ENCODE peak calls at places on chromosomes 13 and 19, in four cellular contexts. L, N, S and Z are unnamed samples.

GRCh38 chr19:50551034-50551712 is 17.1 kb downstream of the LRRC4B start:
- DNase-seq in L (no peak), N (no peak), S (no peak), Z (no peak)

GRCh38 chr19:13208131-13208963 is 58.1 kb downstream of the IER2 start:
- DNase-seq in L (no peak), N (peak), S (no peak), Z (peak)

GRCh38 chr19:39704181-39705044 is at the start of gene LGALS14:
- DNase-seq in L (no peak), N (no peak), S (no peak), Z (no peak)

GRCh38 chr19:49910179-49910578 is 13.5 kb upstream of the IL4I1 start:
- DNase-seq in L (no peak), N (no peak), S (no peak), Z (no peak)

GRCh38 chr13:44120814-44121505 is 241.3 kb downstream of the LACC1 start:
- DNase-seq in L (no peak), N (no peak), S (no peak), Z (no peak)

GRCh38 chr19:33524024-33524664 is 2.6 kb upstream of the PEPD start:
- DNase-seq in L (no peak), N (no peak), S (no peak), Z (no peak)

GRCh38 chr19:11173516-11174155 is 18.1 kb upstream of the SPC24 start:
- DNase-seq in L (no peak), N (no peak), S (no peak), Z (no peak)

GRCh38 chr13:43522788-43523187 is 264.0 kb downstream of the ENOX1 start:
- DNase-seq in L (no peak), N (peak), S (no peak), Z (no peak)

GRCh38 chr19:6056801-6057650 is 53.3 kb downstream of the RFX2 start:
- DNase-seq in L (peak), N (peak), S (no peak), Z (peak)

GRCh38 chr19:58040751-58041525 is 7.1 kb downstream of the ZSCAN1 start:
- DNase-seq in L (no peak), N (no peak), S (no peak), Z (no peak)

GRCh38 chr19:3699071-3699740 is 1.1 kb downstream of the PIP5K1C start:
- DNase-seq in L (peak), N (no peak), S (no peak), Z (peak)

GRCh38 chr19:23804676-23805075 is 46.0 kb upstream of the ZNF681 start:
- DNase-seq in L (no peak), N (no peak), S (no peak), Z (no peak)

GRCh38 chr13:25977216-25977615 is 74.6 kb downstream of the SHISA2 start:
- DNase-seq in L (no peak), N (no peak), S (no peak), Z (no peak)

GRCh38 chr13:102580552-102581169 is 16.1 kb upstream of the TPP2 start:
- DNase-seq in L (peak), N (peak), S (no peak), Z (no peak)

GRCh38 chr19:53989600-53990533 is 1.6 kb upstream of the CACNG6 start:
- DNase-seq in L (no peak), N (no peak), S (no peak), Z (no peak)

GRCh38 chr13:98413796-98414195 is 163.1 kb downstream of the STK24 start:
- DNase-seq in L (no peak), N (no peak), S (no peak), Z (no peak)

GRCh38 chr19:49468746-49469447 is 5.1 kb upstream of the FLT3LG start:
- DNase-seq in L (peak), N (no peak), S (peak), Z (peak)

GRCh38 chr13:100443278-100443997 is 145.2 kb downstream of the GGACT start:
- DNase-seq in L (no peak), N (no peak), S (no peak), Z (no peak)

GRCh38 chr19:12868540-12869112 is 12.6 kb downstream of the DNASE2 start:
- DNase-seq in L (peak), N (no peak), S (no peak), Z (no peak)

GRCh38 chr13:22243519-22244197 is 572.8 kb downstream of the FGF9 start:
- DNase-seq in L (no peak), N (no peak), S (no peak), Z (no peak)

GRCh38 chr19:49818691-49819331 is 722 bp downstream of the MED25 start:
- DNase-seq in L (no peak), N (no peak), S (no peak), Z (peak)

GRCh38 chr19:12983561-12984142 is 11.6 kb upstream of the NFIX start:
- DNase-seq in L (peak), N (peak), S (no peak), Z (peak)

GRCh38 chr19:49297403-49297802 is 27.6 kb downstream of the SLC6A16 start:
- DNase-seq in L (no peak), N (peak), S (no peak), Z (no peak)

GRCh38 chr13:19305434-19305833 is 123.8 kb upstream of the TUBA3C start:
- DNase-seq in L (no peak), N (no peak), S (no peak), Z (no peak)

GRCh38 chr19:42926781-42927180 is 9.1 kb upstream of the PSG6 start:
- DNase-seq in L (no peak), N (no peak), S (no peak), Z (no peak)

GRCh38 chr13:29858667-29859066 is 8.2 kb upstream of the UBL3 start:
- DNase-seq in L (no peak), N (no peak), S (no peak), Z (no peak)

GRCh38 chr13:95367309-95367843 is 66.1 kb upstream of the ABCC4 start:
- DNase-seq in L (no peak), N (no peak), S (no peak), Z (no peak)

GRCh38 chr19:33293255-33294057 is 8.9 kb downstream of the CEBPA start:
- DNase-seq in L (peak), N (peak), S (no peak), Z (peak)

GRCh38 chr19:51440846-51441409 is 17.3 kb downstream of the SIGLEC8 start:
- DNase-seq in L (peak), N (no peak), S (no peak), Z (no peak)

GRCh38 chr19:48874309-48875135 is 2.3 kb downstream of the PPP1R15A start:
- DNase-seq in L (peak), N (peak), S (no peak), Z (peak)

GRCh38 chr13:23610187-23610576 is 40.0 kb downstream of the TNFRSF19 start:
- DNase-seq in L (peak), N (peak), S (no peak), Z (no peak)

GRCh38 chr19:44050740-44051653 is 839 bp upstream of the ZNF223 start:
- DNase-seq in L (no peak), N (peak), S (no peak), Z (peak)

GRCh38 chr19:40639638-40639982 is 38.4 kb downstream of the LTBP4 start:
- DNase-seq in L (no peak), N (no peak), S (no peak), Z (no peak)

GRCh38 chr13:60114499-60115028 is 49.2 kb downstream of the DIAPH3 start:
- DNase-seq in L (no peak), N (no peak), S (no peak), Z (no peak)

DNA sequence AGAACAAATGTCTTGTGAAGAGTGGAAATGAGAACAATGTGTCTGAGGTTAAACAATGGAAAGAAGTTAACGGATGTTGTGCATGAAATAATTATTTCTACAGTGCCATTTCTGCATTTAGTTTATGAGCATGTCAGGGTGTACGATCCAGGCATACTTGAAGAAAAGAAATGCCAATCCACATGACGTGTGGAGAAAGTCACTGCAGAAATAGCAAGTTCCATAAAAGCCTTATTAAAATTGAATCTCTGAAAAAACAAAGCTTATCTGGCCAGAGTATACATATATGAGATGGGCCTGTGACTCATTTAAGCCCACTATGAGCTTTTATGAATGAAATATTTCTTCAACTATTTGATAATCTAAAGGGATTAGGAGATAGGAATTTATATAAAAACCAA is 426.1 kb downstream of the EFNB2 start:
- DNase-seq in L (no peak), N (peak), S (no peak), Z (no peak)
- H3K4me3 ChIP-seq in L (no peak), N (no peak), S (no peak), Z (no peak)

DNA sequence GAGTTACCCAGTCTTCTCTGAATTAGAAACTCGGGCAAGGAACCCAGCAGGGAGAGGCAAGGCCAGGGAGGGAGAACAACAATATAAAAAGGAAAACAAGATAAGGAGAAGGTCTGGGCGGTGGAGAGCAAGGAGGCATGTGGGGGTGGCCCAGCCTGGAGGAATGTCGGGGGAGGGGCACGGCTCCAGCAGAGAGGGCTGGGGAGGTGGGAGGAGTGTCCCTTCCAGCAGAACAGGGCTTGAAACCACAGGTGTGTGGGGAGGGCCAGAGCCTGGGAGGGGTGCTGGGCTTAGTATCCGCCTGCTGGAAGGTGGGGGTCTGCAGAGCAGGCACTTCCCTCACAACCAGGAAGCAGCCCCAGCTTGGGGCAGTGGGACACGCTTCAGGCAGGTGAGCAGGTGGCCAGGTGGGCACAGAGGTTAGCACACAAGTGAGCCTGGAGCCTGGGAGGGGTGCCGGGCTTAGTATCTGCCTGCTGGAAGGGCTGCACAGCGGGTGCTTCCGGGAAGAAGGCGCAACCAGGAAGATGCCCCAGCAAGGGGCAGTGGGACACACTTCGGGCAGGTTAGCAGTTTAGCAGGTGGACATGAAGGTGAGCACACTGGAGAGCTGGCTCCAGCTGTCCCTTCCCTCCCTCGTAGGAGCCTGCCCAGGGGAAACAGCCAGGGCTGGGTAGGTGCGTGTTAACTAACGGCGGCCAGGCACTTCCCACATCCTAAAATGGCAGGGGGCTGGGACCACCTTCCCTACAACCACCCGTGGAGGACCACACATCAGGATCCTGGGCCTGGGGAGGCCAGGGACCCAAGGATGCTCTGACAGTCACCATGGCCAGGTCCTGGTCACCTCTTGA is 3.1 kb downstream of the GAS6 start:
- DNase-seq in L (peak), N (no peak), S (no peak), Z (peak)
- H3K27ac ChIP-seq in L (no peak), N (no peak), S (peak), Z (peak)

GRCh38 chr19:47229674-47230121 is 1.3 kb downstream of the BBC3 start:
- DNase-seq in L (peak), N (no peak), S (no peak), Z (no peak)

GRCh38 chr19:47228168-47228936 is 2.6 kb downstream of the BBC3 start:
- DNase-seq in L (no peak), N (no peak), S (no peak), Z (peak)

GRCh38 chr19:47227347-47228167 is 3.4 kb downstream of the BBC3 start:
- DNase-seq in L (peak), N (peak), S (peak), Z (peak)

GRCh38 chr19:47230122-47230920 is 678 bp downstream of the BBC3 start:
- DNase-seq in L (no peak), N (no peak), S (no peak), Z (peak)

DNA sequence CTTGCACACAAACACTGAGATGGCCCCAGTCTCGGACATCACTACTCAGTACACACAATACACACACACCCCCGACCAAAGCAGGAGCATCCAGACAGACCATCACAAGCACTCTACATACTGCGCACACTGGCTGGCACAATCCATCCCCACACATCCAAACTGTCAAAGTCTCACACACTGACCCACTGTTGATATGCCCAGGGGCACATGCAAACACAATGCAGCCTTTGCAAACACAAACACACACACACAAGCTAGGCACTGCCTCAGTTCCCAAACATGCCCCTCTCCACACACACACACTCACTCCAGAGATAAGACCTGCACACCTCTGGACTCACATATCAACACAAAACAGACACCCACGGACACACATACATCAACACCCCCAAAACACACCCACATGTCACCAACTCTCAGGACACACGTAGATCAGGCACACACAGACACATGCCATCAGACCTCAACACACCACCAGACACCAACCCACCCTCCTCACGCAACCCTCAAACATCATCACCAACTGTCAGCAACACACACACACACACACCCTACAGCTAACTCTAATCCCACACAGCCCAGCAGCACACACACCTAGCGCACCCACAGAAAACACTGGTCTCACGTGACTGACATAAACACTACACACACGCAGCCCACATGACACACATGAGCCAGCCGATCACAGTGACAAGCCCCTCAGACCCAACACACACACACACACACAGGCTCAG is 1.9 kb downstream of the BBC3 start:
- DNase-seq in L (no peak), N (peak), S (no peak), Z (no peak)
- H3K4me3 ChIP-seq in L (peak), N (peak), S (peak), Z (no peak)

GRCh38 chr19:56750658-56751057 is 79.1 kb upstream of the ZNF835 start:
- DNase-seq in L (no peak), N (no peak), S (no peak), Z (no peak)
- H3K27ac ChIP-seq in L (no peak), N (no peak), S (no peak), Z (no peak)

DNA sequence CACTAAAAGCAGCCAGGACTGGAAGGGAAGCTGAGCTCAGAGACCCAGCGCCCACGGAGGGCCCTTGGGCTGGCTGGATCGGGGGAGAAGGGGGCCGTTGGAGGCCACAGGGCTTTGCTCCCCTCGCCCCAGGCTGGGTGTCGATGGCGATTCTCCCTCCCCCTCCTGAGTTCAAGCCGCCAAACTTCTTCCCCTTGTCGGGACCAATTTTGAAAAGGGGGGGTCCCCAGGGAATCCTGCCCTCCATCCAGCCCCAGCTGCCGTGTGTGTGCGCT is 61.2 kb downstream of the COLGALT1 start:
- DNase-seq in L (no peak), N (no peak), S (no peak), Z (no peak)
- H3K4me3 ChIP-seq in L (peak), N (no peak), S (no peak), Z (no peak)

GRCh38 chr19:35316560-35316959 is 12.4 kb upstream of the CD22 start:
- DNase-seq in L (no peak), N (no peak), S (no peak), Z (no peak)

GRCh38 chr19:35320285-35320706 is 8.7 kb upstream of the CD22 start:
- DNase-seq in L (no peak), N (no peak), S (no peak), Z (no peak)

GRCh38 chr19:35317464-35318043 is 11.4 kb upstream of the CD22 start:
- DNase-seq in L (no peak), N (no peak), S (no peak), Z (no peak)

GRCh38 chr19:35315883-35316282 is 13.1 kb upstream of the CD22 start:
- DNase-seq in L (no peak), N (no peak), S (no peak), Z (no peak)

DNA sequence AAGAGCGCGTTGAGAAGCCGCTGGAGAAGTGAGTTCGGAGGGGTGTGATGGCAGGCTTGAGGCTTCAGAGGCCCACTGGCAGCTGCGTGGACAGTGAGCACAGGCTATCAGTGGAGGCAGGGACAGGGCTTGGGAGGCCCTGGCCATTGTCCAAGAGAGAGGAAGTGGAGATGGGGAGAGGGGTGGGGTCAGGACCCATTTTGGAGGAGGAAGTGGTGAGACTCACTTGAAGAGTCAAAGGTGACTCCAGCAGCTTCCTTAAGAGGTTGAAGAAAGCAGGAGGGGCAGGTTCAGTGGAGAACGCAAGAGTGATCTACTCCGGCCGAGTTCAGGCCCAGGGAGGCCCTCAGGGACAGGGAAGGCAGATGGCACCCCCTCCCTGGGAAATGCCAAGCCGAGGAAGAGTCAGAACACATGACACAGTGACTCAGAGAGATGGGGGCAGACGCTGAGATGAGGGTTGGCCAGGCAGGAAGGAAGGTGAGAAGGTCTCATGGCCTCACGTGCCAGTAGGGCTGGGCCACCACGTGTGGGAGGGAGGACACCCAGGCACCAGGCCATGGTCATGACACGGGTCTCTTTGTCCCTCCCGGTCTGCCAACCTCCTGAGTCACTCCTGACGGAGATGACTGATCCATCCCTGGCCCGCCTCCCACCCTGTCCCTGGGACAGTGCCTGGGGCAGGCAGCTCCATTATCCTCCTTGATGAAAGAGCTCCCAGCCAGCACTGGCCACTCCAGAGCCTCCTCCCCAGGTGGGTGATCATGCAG is 10.1 kb upstream of the CD22 start:
- DNase-seq in L (peak), N (peak), S (no peak), Z (peak)
- H3K27ac ChIP-seq in L (peak), N (no peak), S (peak), Z (peak)

DNA sequence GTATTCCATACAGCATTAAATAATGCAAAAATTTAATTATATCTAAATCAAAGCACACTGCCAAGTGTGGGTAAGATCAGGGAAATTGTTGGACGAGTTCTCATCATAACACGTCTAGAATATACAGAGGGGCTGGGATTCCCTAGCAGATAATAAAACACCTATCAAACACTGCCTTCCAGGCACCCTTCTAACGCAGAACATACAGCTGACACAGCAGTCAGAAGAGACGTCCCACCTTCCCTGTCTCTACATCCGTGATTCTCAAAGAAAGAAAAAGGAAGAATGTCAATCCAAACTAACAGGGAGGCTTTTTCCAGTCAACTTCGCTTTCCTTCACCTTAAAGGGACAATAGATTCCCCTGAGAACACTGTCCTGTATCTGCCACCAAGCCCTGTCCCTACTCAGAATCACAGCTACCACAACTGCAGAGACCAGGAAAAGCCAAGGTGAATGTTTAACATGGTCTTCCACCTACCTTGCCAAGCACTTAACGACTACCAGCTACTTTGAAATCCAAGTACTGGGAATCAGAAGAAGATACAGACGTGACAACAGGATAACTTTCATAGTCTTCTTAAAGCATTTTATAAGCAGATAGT is 38.5 kb downstream of the TBC1D4 start:
- DNase-seq in L (no peak), N (no peak), S (no peak), Z (no peak)
- H3K4me3 ChIP-seq in L (no peak), N (no peak), S (no peak), Z (no peak)